ENCODE peak calls at places on chromosome 18, in seven cellular contexts. B is GM12865, A is B cell, G is A549, Q is nephron progenitor cell, M is fibroblast of lung, S is OCI-LY7. D is an unnamed sample.

GRCh38 chr18:34661464-34662087 is 48.5 kb upstream of the DTNA start:
- DNase-seq in B (peak), A (peak), G (peak), Q (peak), M (peak), S (peak), D (no peak)

GRCh38 chr18:22346968-22347611 is 70.6 kb downstream of the CTAGE1 start:
- DNase-seq in B (no peak), A (no peak), G (no peak), Q (peak), M (peak), S (no peak), D (peak)

GRCh38 chr18:25055076-25055475 is 296.9 kb downstream of the ZNF521 start:
- DNase-seq in B (no peak), A (no peak), G (no peak), Q (no peak), M (no peak), S (no peak), D (no peak)

GRCh38 chr18:34494359-34494696 is 215.8 kb upstream of the DTNA start:
- DNase-seq in B (no peak), A (no peak), G (no peak), Q (peak), M (no peak), S (no peak), D (peak)

GRCh38 chr18:1094408-1094807 is 189.7 kb downstream of the ADCYAP1 start:
- DNase-seq in B (no peak), A (no peak), G (no peak), Q (no peak), M (no peak), S (no peak), D (no peak)

GRCh38 chr18:48831802-48832201 is 119.0 kb downstream of the SMAD7 start:
- DNase-seq in B (no peak), A (no peak), G (no peak), Q (no peak), M (no peak), S (no peak), D (no peak)

GRCh38 chr18:34870916-34871315 is 160.8 kb downstream of the DTNA start:
- DNase-seq in B (no peak), A (no peak), G (no peak), Q (peak), M (no peak), S (no peak), D (no peak)

GRCh38 chr18:60377778-60378469 is 5.3 kb upstream of the MC4R start:
- DNase-seq in B (no peak), A (no peak), G (peak), Q (no peak), M (peak), S (no peak), D (no peak)

GRCh38 chr18:49019446-49020045 is 68.8 kb upstream of the SMAD7 start:
- DNase-seq in B (peak), A (no peak), G (no peak), Q (no peak), M (peak), S (no peak), D (no peak)

GRCh38 chr18:47756364-47757016 is 174.0 kb downstream of the SMAD2 start:
- DNase-seq in B (peak), A (peak), G (peak), Q (peak), M (peak), S (peak), D (peak)

GRCh38 chr18:48841381-48842258 is 109.1 kb downstream of the SMAD7 start:
- DNase-seq in B (no peak), A (no peak), G (no peak), Q (no peak), M (peak), S (no peak), D (peak)

GRCh38 chr18:29979884-29980283 is 1062.7 kb downstream of the DSC3 start:
- DNase-seq in B (no peak), A (no peak), G (no peak), Q (no peak), M (no peak), S (no peak), D (no peak)

GRCh38 chr18:38019292-38019691 is 453.7 kb upstream of the CELF4 start:
- DNase-seq in B (no peak), A (no peak), G (no peak), Q (no peak), M (no peak), S (no peak), D (no peak)

GRCh38 chr18:499351-500229 is 911 bp downstream of the COLEC12 start:
- DNase-seq in B (no peak), A (no peak), G (peak), Q (peak), M (peak), S (no peak), D (peak)

GRCh38 chr18:13608791-13609552 is 117.4 kb downstream of the FAM210A start:
- DNase-seq in B (peak), A (peak), G (no peak), Q (no peak), M (no peak), S (peak), D (no peak)

GRCh38 chr18:32724071-32724696 is 48.6 kb downstream of the KLHL14 start:
- DNase-seq in B (no peak), A (no peak), G (no peak), Q (no peak), M (no peak), S (no peak), D (no peak)

GRCh38 chr18:48132993-48133674 is 202.7 kb upstream of the SMAD2 start:
- DNase-seq in B (no peak), A (no peak), G (no peak), Q (no peak), M (no peak), S (no peak), D (no peak)

GRCh38 chr18:9615973-9616559 is 1.7 kb upstream of the PPP4R1 start:
- DNase-seq in B (no peak), A (no peak), G (no peak), Q (no peak), M (no peak), S (no peak), D (no peak)

GRCh38 chr18:77056399-77057015 is 76.1 kb downstream of the MBP start:
- DNase-seq in B (no peak), A (no peak), G (no peak), Q (no peak), M (no peak), S (no peak), D (no peak)

GRCh38 chr18:26792661-26793060 is 72.8 kb downstream of the AQP4 start:
- DNase-seq in B (no peak), A (no peak), G (peak), Q (no peak), M (no peak), S (no peak), D (no peak)

GRCh38 chr18:70523798-70524182 is 234.9 kb downstream of the SOCS6 start:
- DNase-seq in B (no peak), A (no peak), G (no peak), Q (no peak), M (no peak), S (no peak), D (no peak)

GRCh38 chr18:70047931-70048603 is 100.4 kb upstream of the CD226 start:
- DNase-seq in B (no peak), A (no peak), G (no peak), Q (no peak), M (peak), S (no peak), D (no peak)

GRCh38 chr18:13221821-13222220 is 3.3 kb downstream of the LDLRAD4 start:
- DNase-seq in B (no peak), A (no peak), G (no peak), Q (no peak), M (peak), S (no peak), D (peak)

GRCh38 chr18:42950732-42951131 is 164.8 kb downstream of the RIT2 start:
- DNase-seq in B (no peak), A (no peak), G (no peak), Q (no peak), M (no peak), S (no peak), D (no peak)

GRCh38 chr18:24054130-24054529 is 39.6 kb downstream of the TTC39C start:
- DNase-seq in B (peak), A (no peak), G (no peak), Q (no peak), M (peak), S (no peak), D (no peak)

GRCh38 chr18:58125183-58125582 is 81.2 kb downstream of the NEDD4L start:
- DNase-seq in B (no peak), A (no peak), G (peak), Q (no peak), M (no peak), S (no peak), D (no peak)
- TF ChIP-seq CTCF in B (no peak), A (no peak), G (no peak), Q (no peak), M (no peak), S (no peak), D (no peak)

GRCh38 chr18:3367491-3368091 is 82.4 kb upstream of the TGIF1 start:
- DNase-seq in B (no peak), A (no peak), G (no peak), Q (no peak), M (peak), S (no peak), D (no peak)
- TF ChIP-seq CTCF in B (no peak), A (no peak), G (no peak), Q (no peak), M (no peak), S (no peak), D (no peak)

GRCh38 chr18:28357785-28358401 is 181.0 kb upstream of the CDH2 start:
- DNase-seq in B (no peak), A (no peak), G (peak), Q (no peak), M (no peak), S (no peak), D (no peak)
- TF ChIP-seq CTCF in B (peak), A (no peak), G (no peak), Q (peak), M (no peak), S (peak), D (peak)

GRCh38 chr18:36769611-36770314 is 59.0 kb downstream of the TPGS2 start:
- DNase-seq in B (peak), A (no peak), G (peak), Q (peak), M (no peak), S (no peak), D (no peak)
- TF ChIP-seq CTCF in B (peak), A (no peak), G (peak), Q (peak), M (no peak), S (peak), D (peak)

GRCh38 chr18:51540562-51540961 is 343.1 kb upstream of the MEX3C start:
- DNase-seq in B (no peak), A (no peak), G (no peak), Q (no peak), M (no peak), S (no peak), D (no peak)
- TF ChIP-seq CTCF in B (no peak), A (no peak), G (no peak), Q (no peak), M (no peak), S (no peak), D (no peak)

DNA sequence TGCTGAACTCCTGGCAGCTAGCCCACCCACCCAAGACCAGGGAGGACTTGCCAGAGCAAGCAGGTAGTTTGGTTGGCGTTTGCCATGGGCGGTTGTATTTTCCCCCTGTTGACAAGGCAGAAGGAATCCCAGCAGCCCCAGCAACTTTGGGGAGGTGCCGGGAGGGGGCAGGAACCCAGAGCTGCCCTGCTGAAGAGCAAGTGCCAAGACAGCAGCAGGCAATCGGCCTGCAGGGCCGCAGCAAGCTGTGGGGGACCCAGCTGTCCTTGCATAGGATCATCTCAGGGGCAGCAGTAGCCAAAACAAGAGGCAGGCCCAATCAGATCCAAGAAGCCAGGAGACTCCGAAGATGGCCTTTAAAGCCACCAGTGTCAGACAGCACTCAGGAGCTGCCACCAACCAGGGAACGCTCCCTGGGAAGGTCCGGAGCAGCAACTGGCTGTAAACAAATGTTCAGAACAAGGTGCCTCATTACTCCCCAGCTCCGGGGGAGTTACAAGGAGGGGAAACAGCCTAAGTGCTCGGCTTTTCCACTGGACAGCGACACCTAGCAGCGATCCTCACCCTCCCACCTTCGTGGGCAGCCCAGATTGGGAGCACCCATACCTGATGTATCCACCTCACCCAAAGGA is 2.1 kb downstream of the ST8SIA5 start:
- DNase-seq in B (no peak), A (no peak), G (no peak), Q (peak), M (no peak), S (no peak), D (no peak)
- TF ChIP-seq CTCF in B (no peak), A (no peak), G (no peak), Q (peak), M (no peak), S (no peak), D (no peak)

DNA sequence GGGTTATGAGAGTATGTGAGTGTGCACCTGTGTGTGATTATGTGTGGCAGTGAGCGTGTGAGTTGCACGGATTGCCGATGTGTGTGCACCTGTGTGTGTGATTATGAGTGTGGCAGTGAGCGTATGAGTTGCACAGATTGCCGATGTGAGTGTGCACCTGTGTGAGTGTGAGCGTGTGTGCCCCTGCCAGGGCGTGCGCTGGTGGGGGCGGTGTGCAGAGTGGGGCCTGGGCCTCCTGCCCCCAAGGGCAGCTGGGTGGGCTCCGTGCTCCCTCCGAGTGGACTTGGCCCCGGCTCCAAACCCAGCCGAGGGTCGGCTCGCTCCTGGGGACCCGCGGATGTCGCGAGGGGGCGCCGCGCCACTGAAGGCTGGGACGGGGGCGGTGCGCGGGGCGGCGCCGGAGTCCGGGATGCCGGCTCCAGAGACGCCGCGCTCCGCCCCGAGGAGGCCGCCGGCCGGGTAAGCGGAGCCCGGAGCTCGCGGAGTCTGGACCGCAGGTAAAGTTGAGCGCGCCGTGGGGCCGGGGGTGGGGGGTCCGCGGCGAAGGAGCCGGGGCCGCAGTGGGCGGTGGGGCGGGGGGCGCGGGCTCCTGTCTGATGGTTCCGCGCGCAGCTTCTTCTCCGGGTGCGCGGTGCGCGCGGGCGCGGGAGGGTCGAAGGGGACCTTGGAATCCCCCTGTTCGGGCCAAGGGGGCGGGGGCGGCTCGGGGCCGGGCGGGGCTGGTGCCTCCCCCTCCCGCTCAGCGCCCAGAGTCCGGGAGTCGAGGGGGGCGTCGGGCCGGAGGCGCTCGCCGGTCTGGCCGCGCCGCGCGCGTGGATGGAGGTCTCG is at the start of gene KCNG2:
- DNase-seq in B (peak), A (peak), G (peak), Q (peak), M (peak), S (no peak), D (peak)
- TF ChIP-seq CTCF in B (no peak), A (no peak), G (peak), Q (no peak), M (no peak), S (no peak), D (no peak)

GRCh38 chr18:78228974-78229373 is 750.6 kb upstream of the SALL3 start:
- DNase-seq in B (no peak), A (no peak), G (no peak), Q (peak), M (no peak), S (no peak), D (no peak)

GRCh38 chr18:78232196-78232595 is 747.4 kb upstream of the SALL3 start:
- DNase-seq in B (no peak), A (no peak), G (no peak), Q (no peak), M (no peak), S (no peak), D (no peak)

DNA sequence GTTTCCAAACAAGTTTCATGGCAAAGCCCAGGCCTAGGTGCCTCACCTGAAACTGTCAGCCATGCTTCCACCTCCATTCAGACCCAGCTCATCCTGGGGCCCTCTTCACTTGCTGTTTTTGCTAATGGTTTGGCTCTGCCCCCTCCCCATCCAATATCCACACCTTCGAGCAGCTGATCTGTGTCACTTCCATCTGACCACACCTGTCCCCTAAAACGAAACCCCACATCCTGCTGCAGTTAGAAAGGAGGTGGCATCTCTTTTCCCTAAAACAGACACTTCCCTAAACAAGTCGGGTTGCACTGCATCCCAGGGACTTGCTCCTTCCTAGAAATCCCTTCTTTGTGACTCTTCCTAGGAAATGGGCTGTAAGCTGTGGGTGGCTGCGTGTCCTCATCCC is 748.7 kb upstream of the SALL3 start:
- DNase-seq in B (no peak), A (no peak), G (no peak), Q (no peak), M (no peak), S (no peak), D (no peak)
- TF ChIP-seq CTCF in B (no peak), A (no peak), G (no peak), Q (no peak), M (no peak), S (no peak), D (no peak)

DNA sequence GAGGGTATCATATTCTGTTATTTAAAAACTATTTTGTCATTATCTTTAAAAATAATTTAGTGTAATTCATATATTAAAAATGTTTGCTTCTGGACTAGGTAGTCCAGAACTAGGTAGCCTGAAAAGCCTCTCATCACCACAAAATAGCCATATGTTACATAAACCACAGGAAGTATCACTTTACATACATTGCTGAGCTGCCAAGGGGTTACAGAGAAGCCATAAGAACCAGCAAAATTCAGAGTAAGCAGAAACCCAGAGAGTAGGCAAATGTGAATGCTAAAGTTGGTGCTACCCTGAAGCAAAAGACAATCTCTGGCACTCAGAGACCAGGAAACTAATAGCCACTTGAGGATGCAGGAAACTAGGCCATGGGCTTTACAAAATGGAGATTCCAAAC is 60.9 kb downstream of the LOXHD1 start:
- DNase-seq in B (peak), A (no peak), G (no peak), Q (no peak), M (no peak), S (no peak), D (no peak)
- TF ChIP-seq CTCF in B (no peak), A (no peak), G (no peak), Q (no peak), M (no peak), S (no peak), D (no peak)

GRCh38 chr18:8389391-8390340 is 219.6 kb upstream of the RAB12 start:
- DNase-seq in B (peak), A (peak), G (peak), Q (peak), M (peak), S (peak), D (peak)
- TF ChIP-seq CTCF in B (peak), A (peak), G (peak), Q (peak), M (peak), S (peak), D (peak)